ENCODE peak calls at places on chromosomes 11 and 22, in five cellular contexts. K is GM23248, Q is fibroblast of lung, B is esophagus squamous epithelium, F is sigmoid colon. T is an unnamed sample.

GRCh38 chr11:18936002-18936673 is 3.1 kb downstream of the MRGPRX1 start:
- DNase-seq in Q (no peak), K (no peak), B (no peak), F (no peak), T (no peak)

GRCh38 chr11:65573391-65574146 is 1.2 kb downstream of the FAM89B start:
- DNase-seq in F (peak; percentile 83), B (no peak), Q (no peak), K (peak; percentile 59), T (no peak)

GRCh38 chr11:72239849-72240460 is 4.0 kb downstream of the PHOX2A start:
- DNase-seq in Q (peak; percentile 11), K (peak; percentile 85), B (no peak), F (peak; percentile 85), T (no peak)

GRCh38 chr22:27574651-27575050 is 226.9 kb downstream of the MN1 start:
- DNase-seq in F (no peak), Q (no peak), K (no peak), B (no peak), T (no peak)

GRCh38 chr11:16827139-16827538 is 88.7 kb downstream of the C11orf58 start:
- DNase-seq in K (no peak), F (no peak), Q (no peak), B (no peak), T (no peak)

GRCh38 chr11:121763526-121763925 is 310.8 kb upstream of the SORL1-AS1 start:
- DNase-seq in Q (no peak), B (no peak), F (no peak), K (no peak), T (no peak)

GRCh38 chr11:59437770-59438169 is 1.5 kb downstream of the OR5A1 start:
- DNase-seq in B (no peak), K (no peak), Q (no peak), F (no peak), T (no peak)

GRCh38 chr22:28976588-28976987 is 85.0 kb downstream of the C22orf31 start:
- DNase-seq in F (no peak), K (peak; percentile 90), Q (peak; percentile 88), B (no peak), T (no peak)

GRCh38 chr11:19844012-19844411 is 131.4 kb downstream of the NAV2 start:
- DNase-seq in B (no peak), K (no peak), F (no peak), Q (no peak), T (no peak)

GRCh38 chr11:70544774-70545625 is 146.7 kb downstream of the CTTN start:
- DNase-seq in Q (peak; percentile 83), K (peak; percentile 23), F (no peak), B (no peak), T (no peak)

GRCh38 chr11:82786001-82786400 is 52.3 kb upstream of the FAM181B start:
- DNase-seq in K (no peak), B (no peak), F (no peak), Q (no peak), T (no peak)

GRCh38 chr22:39528080-39528661 is 4.4 kb downstream of the RPS19BP1 start:
- DNase-seq in K (no peak), Q (no peak), F (no peak), B (no peak), T (no peak)
- H3K36me3 ChIP-seq in K (peaks cover 3% of the 10 kb centered on the region), Q (peaks cover 27% of the 10 kb centered on the region), F (peaks cover 14% of the 10 kb centered on the region), B (peaks cover 54% of the 10 kb centered on the region), T (no peaks in the 10 kb centered on the region)

GRCh38 chr11:62666259-62666926 is 1.3 kb downstream of the CSKMT start:
- DNase-seq in Q (no peak), F (no peak), B (no peak), K (peak; percentile 29), T (no peak)

GRCh38 chr11:62667460-62667859 is 2.3 kb downstream of the CSKMT start:
- DNase-seq in B (no peak), F (no peak), Q (no peak), K (no peak), T (no peak)

GRCh38 chr11:62665630-62666258 is 632 bp downstream of the CSKMT start:
- DNase-seq in F (peak; percentile 81), K (peak; percentile 80), Q (peak; percentile 66), B (no peak), T (peak; percentile 42)

GRCh38 chr11:62664405-62665074 is 470 bp downstream of the C11orf98 start:
- DNase-seq in K (peak; percentile 71), B (no peak), F (peak; percentile 79), Q (peak; percentile 67), T (no peak)

DNA sequence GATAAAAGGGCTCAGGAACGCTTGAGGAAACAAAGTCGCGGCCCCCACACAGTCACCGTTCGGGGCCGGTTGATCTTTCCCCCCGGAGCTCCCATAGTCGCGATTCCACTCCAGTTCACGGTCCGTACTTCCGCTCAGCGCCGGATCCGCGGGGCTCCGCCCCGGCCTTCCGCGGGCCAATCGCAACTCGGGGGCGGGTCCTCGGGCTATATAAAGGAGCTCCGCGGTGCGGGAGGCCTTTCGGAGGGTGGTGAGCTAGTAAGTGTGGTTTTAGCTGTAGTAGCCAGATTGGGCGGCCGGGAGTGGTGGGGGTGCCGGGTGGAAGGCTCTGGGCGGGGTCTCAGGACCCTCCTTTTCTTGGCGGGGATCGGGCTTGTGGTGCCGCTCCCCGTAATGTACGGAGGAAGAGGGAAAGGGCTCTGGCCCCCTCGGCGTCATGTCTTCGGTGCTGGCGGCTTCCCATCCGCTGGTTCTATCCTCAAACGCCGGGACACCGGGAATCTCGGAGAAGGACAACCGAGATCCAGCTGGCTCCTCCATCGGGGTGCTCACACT is at the start of the genes C11orf98 and CSKMT:
- DNase-seq in B (peak; percentile 68), Q (peak; percentile 91), K (peak; percentile 96), F (peak; percentile 98), T (peak; percentile 93)
- H3K4me1 ChIP-seq in B (peaks cover 55% of the 10 kb centered on the region), Q (peaks cover 10% of the 10 kb centered on the region), K (peaks cover 12% of the 10 kb centered on the region), F (peaks cover 30% of the 10 kb centered on the region), T (peaks cover 21% of the 10 kb centered on the region)

GRCh38 chr11:76493040-76493439 is 48.2 kb downstream of the EMSY start:
- DNase-seq in Q (no peak), B (no peak), F (no peak), K (no peak), T (no peak)

GRCh38 chr11:76495017-76495416 is 50.2 kb downstream of the EMSY start:
- DNase-seq in Q (no peak), K (no peak), F (no peak), B (no peak), T (no peak)

GRCh38 chr11:76496174-76496573 is 51.4 kb downstream of the EMSY start:
- DNase-seq in Q (no peak), K (no peak), B (no peak), F (no peak), T (no peak)

GRCh38 chr11:76491644-76492043 is 46.8 kb downstream of the EMSY start:
- DNase-seq in F (no peak), Q (no peak), B (no peak), K (no peak), T (no peak)

DNA sequence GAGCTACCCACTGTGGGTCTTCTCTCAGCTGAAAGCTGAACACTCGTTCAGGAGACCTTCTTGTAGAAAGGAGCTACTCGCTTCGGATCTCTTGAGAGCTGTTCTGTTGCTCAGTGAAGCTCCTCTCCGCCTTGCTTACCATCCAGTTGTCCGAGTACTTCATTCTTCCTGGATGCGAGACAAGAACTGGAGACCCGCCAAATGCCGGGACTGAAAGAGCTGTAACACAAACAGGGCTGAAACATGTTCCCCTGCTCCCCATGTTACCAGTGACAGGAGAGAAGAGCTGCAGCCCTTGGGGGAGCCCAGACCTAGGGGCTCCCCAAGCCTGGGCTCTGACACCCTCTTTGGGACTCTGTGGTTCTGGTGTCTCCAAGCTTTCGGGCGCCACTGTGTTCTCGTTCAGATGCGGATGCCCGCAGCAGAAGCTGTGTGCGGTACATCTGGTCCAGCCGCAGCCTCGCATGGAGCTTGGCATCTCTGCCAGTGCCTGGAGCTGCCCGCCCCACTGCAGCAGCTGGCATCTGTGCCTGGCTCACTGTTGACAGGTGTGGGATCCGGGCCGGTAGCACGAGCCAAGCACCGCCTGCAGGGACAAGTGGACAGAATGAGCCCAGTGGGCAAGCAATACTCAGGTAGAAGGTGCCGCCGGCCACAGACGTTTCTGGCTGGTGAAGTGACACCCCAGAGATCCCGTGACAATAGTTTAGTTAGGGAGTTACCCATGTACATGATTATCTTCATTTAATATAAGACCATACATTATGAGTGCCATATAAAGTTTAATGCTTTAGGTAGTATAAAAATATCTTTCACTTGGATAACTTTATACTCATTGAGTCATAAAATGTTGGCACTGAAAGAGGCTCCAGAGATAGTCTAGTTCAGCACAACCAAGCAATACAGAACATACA is 49.1 kb downstream of the EMSY start:
- DNase-seq in B (no peak), F (no peak), Q (no peak), K (no peak), T (no peak)
- H3K36me3 ChIP-seq in B (peaks cover 58% of the 10 kb centered on the region), F (no peaks in the 10 kb centered on the region), Q (peaks cover 3% of the 10 kb centered on the region), K (peaks cover 9% of the 10 kb centered on the region), T (peaks cover 8% of the 10 kb centered on the region)

GRCh38 chr22:37710675-37711074 is 13.8 kb downstream of the TRIOBP start:
- DNase-seq in F (no peak), B (no peak), Q (no peak), K (no peak), T (no peak)
- H3K4me1 ChIP-seq in F (no peaks in the 10 kb centered on the region), B (peaks cover 14% of the 10 kb centered on the region), Q (no peaks in the 10 kb centered on the region), K (no peaks in the 10 kb centered on the region), T (no peaks in the 10 kb centered on the region)